ENCODE peak calls at places on chromosomes 5 and 9, in five cellular contexts. W is thyroid gland, F is esophagus squamous epithelium, X is H9, J is lung. G is an unnamed sample.

GRCh38 chr9:120390637-120391190 is 189.3 kb downstream of the CDK5RAP2 start:
- DNase-seq in F (no peak), W (no peak), X (no peak), J (no peak), G (no peak)

GRCh38 chr9:137642118-137642601 is 23.4 kb downstream of the EHMT1 start:
- DNase-seq in W (no peak), J (no peak), F (no peak), X (no peak), G (no peak)

GRCh38 chr9:70120834-70121510 is 77.3 kb downstream of the MAMDC2 start:
- DNase-seq in W (peak; percentile 52), F (no peak), J (peak; percentile 36), X (no peak), G (no peak)

GRCh38 chr5:72651779-72652178 is 144.6 kb upstream of the ZNF366 start:
- DNase-seq in J (no peak), F (no peak), X (no peak), W (no peak), G (no peak)

GRCh38 chr5:58543723-58544122 is 39.2 kb upstream of the RAB3C start:
- DNase-seq in J (no peak), F (no peak), X (no peak), W (no peak), G (no peak)

GRCh38 chr5:143054480-143054941 is 284.3 kb downstream of the ARHGAP26 start:
- DNase-seq in J (no peak), F (no peak), W (no peak), X (no peak), G (peak; percentile 36)

GRCh38 chr5:175857986-175858385 is 13.4 kb upstream of the CPLX2 start:
- DNase-seq in J (no peak), F (no peak), W (no peak), X (no peak), G (no peak)

GRCh38 chr5:126016256-126016655 is 407.0 kb upstream of the GRAMD2B start:
- DNase-seq in J (no peak), W (peak; percentile 33), F (no peak), X (no peak), G (peak; percentile 40)

GRCh38 chr9:115640887-115641286 is 512.7 kb upstream of the PAPPA start:
- DNase-seq in X (no peak), F (no peak), J (no peak), W (no peak), G (peak; percentile 71)

GRCh38 chr5:148632978-148633377 is 21.3 kb downstream of the HTR4 start:
- DNase-seq in W (no peak), X (no peak), F (no peak), J (no peak), G (no peak)

GRCh38 chr9:128554155-128554862 is 1.9 kb downstream of the SPTAN1 start:
- DNase-seq in X (peak; percentile 69), F (no peak), J (peak; percentile 68), W (peak; percentile 80), G (peak; percentile 96)

GRCh38 chr5:80976985-80977384 is 16.8 kb downstream of the RASGRF2 start:
- DNase-seq in F (no peak), X (no peak), J (no peak), W (no peak), G (no peak)

GRCh38 chr5:124790261-124790894 is 43.9 kb upstream of the ZNF608 start:
- DNase-seq in J (no peak), X (no peak), F (no peak), W (no peak), G (no peak)

GRCh38 chr9:20207161-20207560 is 415.1 kb downstream of the MLLT3 start:
- DNase-seq in W (no peak), J (no peak), F (no peak), X (no peak), G (no peak)

GRCh38 chr5:94890907-94891306 is 272.4 kb downstream of the SLF1 start:
- DNase-seq in W (no peak), X (no peak), F (no peak), J (no peak), G (no peak)

GRCh38 chr5:116273458-116274242 is 188.8 kb downstream of the COMMD10 start:
- DNase-seq in F (no peak), X (no peak), J (no peak), W (no peak), G (no peak)

GRCh38 chr5:53319306-53319705 is 161.1 kb upstream of the FST start:
- DNase-seq in W (no peak), J (no peak), X (no peak), F (no peak), G (no peak)

GRCh38 chr5:151694035-151694485 is 7.3 kb upstream of the SPARC start:
- DNase-seq in W (no peak), X (no peak), J (no peak), F (no peak), G (no peak)

GRCh38 chr5:74064911-74065310 is 438.9 kb downstream of the ARHGEF28 start:
- DNase-seq in W (no peak), X (no peak), J (no peak), F (no peak), G (no peak)

GRCh38 chr9:99371376-99371775 is 149.3 kb downstream of the SEC61B start:
- DNase-seq in J (no peak), W (no peak), F (no peak), X (no peak), G (no peak)

GRCh38 chr5:154541553-154541952 is 63.5 kb upstream of the HAND1 start:
- DNase-seq in W (no peak), X (peak; percentile 60), J (no peak), F (no peak), G (no peak)

GRCh38 chr5:169712428-169712827 is 75.4 kb downstream of the DOCK2 start:
- DNase-seq in J (no peak), W (no peak), F (no peak), X (no peak), G (no peak)

GRCh38 chr5:108143581-108143980 is 238.3 kb downstream of the FBXL17 start:
- DNase-seq in F (no peak), X (no peak), J (no peak), W (no peak), G (no peak)

GRCh38 chr9:129394011-129394919 is 216.2 kb upstream of the IER5L start:
- DNase-seq in J (no peak), F (no peak), W (no peak), X (no peak), G (no peak)

GRCh38 chr9:133060417-133060841 is 1.4 kb upstream of the CEL start:
- DNase-seq in J (no peak), F (no peak), X (peak; percentile 66), W (no peak), G (peak; percentile 12)

GRCh38 chr5:317086-317811 is 4.3 kb upstream of the AHRR start:
- DNase-seq in J (no peak), F (no peak), X (peak; percentile 88), W (no peak), G (peak; percentile 79)

GRCh38 chr9:125200216-125201047 is at the start of gene RABEPK:
- DNase-seq in J (peak; percentile 91), X (peak; percentile 96), F (peak; percentile 51), W (peak; percentile 93), G (peak; percentile 96)

GRCh38 chr9:114263853-114264510 is 58.9 kb upstream of the ORM1 start:
- DNase-seq in W (no peak), X (peak; percentile 62), F (no peak), J (no peak), G (no peak)
- TF ChIP-seq CTCF in W (no peak), X (peak; percentile 56), F (no peak), J (no peak), G (peak; percentile 32)

GRCh38 chr5:40618926-40619325 is 60.8 kb upstream of the PTGER4 start:
- DNase-seq in X (no peak), J (no peak), W (no peak), F (no peak), G (no peak)

GRCh38 chr5:40616791-40617190 is 62.9 kb upstream of the PTGER4 start:
- DNase-seq in X (no peak), W (no peak), J (no peak), F (no peak), G (no peak)

GRCh38 chr5:40615586-40616193 is 64.0 kb upstream of the PTGER4 start:
- DNase-seq in J (no peak), X (no peak), F (no peak), W (no peak), G (no peak)

GRCh38 chr5:40622463-40623252 is 57.1 kb upstream of the PTGER4 start:
- DNase-seq in W (no peak), X (no peak), J (no peak), F (no peak), G (no peak)

GRCh38 chr5:40619406-40619805 is 60.3 kb upstream of the PTGER4 start:
- DNase-seq in X (no peak), F (no peak), W (no peak), J (no peak), G (no peak)
- H3K4me1 ChIP-seq in X (no peaks in the 10 kb centered on the region), F (no peaks in the 10 kb centered on the region), W (no peaks in the 10 kb centered on the region), J (no peaks in the 10 kb centered on the region), G (no peaks in the 10 kb centered on the region)

DNA sequence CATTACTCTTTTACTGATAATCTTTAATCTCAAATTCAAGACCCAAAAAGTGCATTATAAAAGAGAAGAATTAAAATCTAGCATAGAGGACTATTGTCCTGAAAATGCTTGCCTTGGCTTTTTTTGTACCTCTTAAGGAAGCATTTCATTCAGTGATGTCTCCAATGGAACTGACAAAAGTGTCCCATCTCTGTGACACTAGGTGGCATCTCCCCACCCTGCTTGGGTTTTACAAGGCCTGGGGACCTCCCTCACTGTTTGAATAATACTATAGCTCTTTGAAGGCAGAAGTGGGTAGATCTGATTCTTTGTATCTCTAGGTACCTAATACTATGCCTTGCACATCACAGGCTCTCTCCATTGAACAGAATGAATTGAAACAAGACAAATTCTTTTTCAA is 180.6 kb downstream of the EPB41L4A start:
- DNase-seq in F (no peak), W (no peak), X (no peak), J (no peak), G (no peak)
- TF ChIP-seq CTCF in F (no peak), W (no peak), X (no peak), J (no peak), G (no peak)

GRCh38 chr5:168120416-168121137 is 170.9 kb upstream of the WWC1 start:
- DNase-seq in W (no peak), J (no peak), X (no peak), F (no peak), G (no peak)

GRCh38 chr5:168121138-168121494 is 170.3 kb upstream of the WWC1 start:
- DNase-seq in J (no peak), X (no peak), W (no peak), F (no peak), G (no peak)

GRCh38 chr5:168125445-168126199 is 165.8 kb upstream of the WWC1 start:
- DNase-seq in J (no peak), F (no peak), W (no peak), X (no peak), G (no peak)

GRCh38 chr5:168126606-168127005 is 164.8 kb upstream of the WWC1 start:
- DNase-seq in J (no peak), X (no peak), F (no peak), W (peak; percentile 12), G (no peak)

DNA sequence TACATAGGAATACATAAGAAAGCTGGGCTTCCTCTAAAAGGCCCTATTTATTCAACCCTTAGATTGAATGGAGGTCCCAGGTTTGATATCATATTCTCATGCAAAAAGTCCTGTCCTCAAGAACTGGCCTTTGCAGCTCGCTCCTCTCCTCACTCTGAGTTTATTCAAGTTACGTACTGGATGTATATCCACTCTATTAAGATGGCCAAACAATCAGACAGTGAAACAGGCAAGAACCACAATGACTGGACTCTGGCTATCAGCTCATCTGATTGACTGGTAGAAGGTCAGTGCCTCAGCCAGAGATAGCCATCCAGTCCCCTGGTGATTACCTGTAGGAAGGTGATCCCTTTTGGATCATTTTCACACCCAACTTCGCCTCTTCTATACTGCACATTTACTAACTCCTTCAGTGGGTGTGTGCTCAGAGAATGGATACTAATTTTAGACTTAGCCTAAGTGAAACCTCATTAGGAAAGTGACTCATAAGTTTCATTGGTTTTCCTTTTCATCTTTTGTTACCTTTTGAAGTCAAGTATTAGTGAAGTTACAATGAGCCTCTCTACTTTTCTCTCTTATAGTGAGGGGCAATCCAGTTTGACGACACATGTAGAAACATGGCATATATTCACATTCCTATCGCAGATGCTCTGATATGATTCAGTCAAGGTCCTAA is 167.5 kb upstream of the WWC1 start:
- DNase-seq in W (no peak), J (no peak), X (no peak), F (no peak), G (no peak)
- H3K4me1 ChIP-seq in W (no peaks in the 10 kb centered on the region), J (peaks cover 3% of the 10 kb centered on the region), X (no peaks in the 10 kb centered on the region), F (peaks cover 5% of the 10 kb centered on the region), G (peaks cover 5% of the 10 kb centered on the region)

G was measured in cardiac muscle cell.